ENCODE peak calls at places on chromosome 1, in five cellular contexts. P is tibial nerve, X is AG04450, V is adrenal gland, E is SK-N-SH. Q is an unnamed sample.

GRCh38 chr1:16980473-16981268 is at the start of gene MFAP2:
- DNase-seq in P (no peak), X (no peak), V (no peak), E (peak; percentile 89), Q (no peak)

GRCh38 chr1:109815809-109816791 is 52.4 kb upstream of the EPS8L3 start:
- DNase-seq in P (no peak), X (no peak), V (peak; percentile 35), E (no peak), Q (no peak)

GRCh38 chr1:29939086-29939485 is 702.8 kb downstream of the PTPRU start:
- DNase-seq in P (no peak), X (no peak), V (no peak), E (no peak), Q (no peak)

GRCh38 chr1:110615548-110616130 is 9.5 kb upstream of the KCNA2 start:
- DNase-seq in P (peak; percentile 33), X (peak; percentile 8), V (peak; percentile 89), E (peak; percentile 78), Q (no peak)

GRCh38 chr1:198929961-198930599 is 291.2 kb downstream of the PTPRC start:
- DNase-seq in P (no peak), X (no peak), V (no peak), E (no peak), Q (no peak)

GRCh38 chr1:161905269-161905884 is 118.3 kb downstream of the OLFML2B start:
- DNase-seq in P (no peak), X (no peak), V (no peak), E (peak; percentile 38), Q (no peak)

GRCh38 chr1:152654110-152654509 is 9.1 kb upstream of the LCE2D start:
- DNase-seq in P (no peak), X (no peak), V (no peak), E (peak; percentile 49), Q (peak; percentile 61)

GRCh38 chr1:248837045-248837793 is 805 bp upstream of the ZNF672 start:
- DNase-seq in P (no peak), X (no peak), V (peak; percentile 70), E (no peak), Q (peak; percentile 50)

GRCh38 chr1:187631984-187632383 is 803.2 kb downstream of the PLA2G4A start:
- DNase-seq in P (no peak), X (no peak), V (no peak), E (no peak), Q (no peak)

GRCh38 chr1:95572962-95573361 is 339.0 kb downstream of the RWDD3 start:
- DNase-seq in P (no peak), X (no peak), V (no peak), E (no peak), Q (no peak)

GRCh38 chr1:163346326-163346870 is 24.6 kb downstream of the NUF2 start:
- DNase-seq in P (no peak), X (no peak), V (no peak), E (no peak), Q (no peak)

GRCh38 chr1:109368464-109368863 is 29.3 kb downstream of the SORT1 start:
- DNase-seq in P (no peak), X (no peak), V (no peak), E (no peak), Q (no peak)

GRCh38 chr1:228347181-228347580 is 59.5 kb downstream of the TRIM11 start:
- DNase-seq in P (no peak), X (no peak), V (peak; percentile 25), E (no peak), Q (no peak)

GRCh38 chr1:155026588-155026987 is 7.0 kb downstream of the DCST2 start:
- DNase-seq in P (no peak), X (no peak), V (peak; percentile 56), E (no peak), Q (no peak)

GRCh38 chr1:160361199-160361598 is 5.7 kb upstream of the NHLH1 start:
- DNase-seq in P (no peak), X (no peak), V (no peak), E (no peak), Q (no peak)

GRCh38 chr1:175629318-175629694 is 114.1 kb downstream of the TNR start:
- DNase-seq in P (no peak), X (no peak), V (no peak), E (no peak), Q (no peak)

GRCh38 chr1:20733361-20733975 is 965 bp upstream of the SH2D5 start:
- DNase-seq in P (no peak), X (no peak), V (peak; percentile 46), E (no peak), Q (no peak)

GRCh38 chr1:208557046-208557445 is 312.9 kb upstream of the PLXNA2 start:
- DNase-seq in P (no peak), X (no peak), V (no peak), E (peak; percentile 29), Q (no peak)

GRCh38 chr1:25018110-25018470 is 88.0 kb upstream of the RUNX3 start:
- DNase-seq in P (no peak), X (no peak), V (no peak), E (no peak), Q (no peak)

GRCh38 chr1:197911172-197911856 is 5.9 kb upstream of the LHX9 start:
- DNase-seq in P (no peak), X (no peak), V (no peak), E (peak; percentile 52), Q (no peak)

GRCh38 chr1:204446413-204447111 is 34.9 kb upstream of the PPP1R15B start:
- DNase-seq in P (no peak), X (no peak), V (peak; percentile 88), E (peak; percentile 82), Q (no peak)

GRCh38 chr1:208298593-208299233 is 54.5 kb upstream of the PLXNA2 start:
- DNase-seq in P (no peak), X (no peak), V (peak; percentile 61), E (no peak), Q (no peak)

GRCh38 chr1:26541816-26542711 is 12.5 kb downstream of the RPS6KA1 start:
- DNase-seq in P (peak; percentile 29), X (peak; percentile 21), V (peak; percentile 93), E (peak; percentile 73), Q (no peak)

GRCh38 chr1:152164542-152165136 is 5.6 kb upstream of the RPTN start:
- DNase-seq in P (no peak), X (no peak), V (no peak), E (no peak), Q (no peak)

GRCh38 chr1:21845646-21846641 is 33.9 kb downstream of the LDLRAD2 start:
- DNase-seq in P (no peak), X (no peak), V (no peak), E (no peak), Q (no peak)

GRCh38 chr1:202072211-202072610 is 50.5 kb upstream of the GPR37L1 start:
- DNase-seq in P (no peak), X (no peak), V (no peak), E (no peak), Q (no peak)

DNA sequence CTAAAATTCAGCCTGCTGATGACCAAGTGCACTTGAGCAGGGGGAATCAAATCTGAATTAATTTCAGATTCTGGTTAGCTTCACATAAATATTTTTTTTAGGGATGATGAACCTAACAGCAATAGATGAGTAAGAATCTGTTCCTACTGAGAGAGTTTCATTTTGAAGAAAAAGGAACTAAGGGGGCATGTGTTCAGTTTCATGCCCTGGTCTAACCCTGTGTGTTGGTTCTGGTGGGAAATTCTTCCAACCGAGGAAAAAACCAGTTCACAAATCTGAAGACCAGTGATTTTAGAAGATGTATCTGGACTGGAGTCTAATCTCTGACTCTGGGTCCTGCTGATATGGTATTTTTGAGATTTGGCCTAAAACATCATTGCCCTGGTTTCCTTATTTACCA is 13.7 kb downstream of the SELL start:
- DNase-seq in P (no peak), X (no peak), V (no peak), E (no peak), Q (no peak)
- H3K27ac ChIP-seq in P (no peak overlapping the region), X (no peak overlapping the region), V (no peak overlapping the region), E (no peak overlapping the region), Q (no peak overlapping the region)

GRCh38 chr1:34267326-34267725 is 90.6 kb downstream of the C1orf94 start:
- DNase-seq in P (no peak), X (no peak), V (no peak), E (no peak), Q (no peak)
- H3K27ac ChIP-seq in P (no peak overlapping the region), X (no peak overlapping the region), V (no peak overlapping the region), E (no peak overlapping the region), Q (no peak overlapping the region)

DNA sequence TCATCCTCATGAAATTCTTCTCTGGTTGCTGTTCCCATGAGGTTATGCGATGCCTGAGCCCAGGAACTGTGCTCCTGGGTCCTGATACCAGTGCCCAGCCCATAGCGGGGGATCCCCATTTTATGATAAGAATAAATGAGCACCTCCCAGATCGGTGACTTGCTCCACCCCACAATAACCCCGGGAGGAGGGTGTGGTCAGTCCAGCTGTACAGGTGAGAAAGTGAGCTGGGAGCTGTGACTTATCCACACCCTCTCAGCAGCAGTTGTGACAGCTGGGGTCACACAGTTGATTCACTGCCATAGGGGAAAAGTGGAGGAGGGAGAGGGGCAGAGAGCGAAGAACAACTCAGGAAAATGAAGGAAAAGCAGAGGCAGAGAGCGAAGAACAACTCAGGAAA is 33.4 kb downstream of the OR2G3 start:
- DNase-seq in P (no peak), X (no peak), V (no peak), E (no peak), Q (no peak)
- H3K27ac ChIP-seq in P (no peak overlapping the region), X (no peak overlapping the region), V (no peak overlapping the region), E (no peak overlapping the region), Q (no peak overlapping the region)

GRCh38 chr1:38095337-38096030 is 48.9 kb upstream of the POU3F1 start:
- DNase-seq in P (no peak), X (no peak), V (no peak), E (no peak), Q (no peak)
- H3K27ac ChIP-seq in P (no peak overlapping the region), X (no peak overlapping the region), V (no peak overlapping the region), E (no peak overlapping the region), Q (no peak overlapping the region)